ENCODE peak calls at places on chromosome 4, in ten cellular contexts. One of them, this sample, is unnamed.

GRCh38 chr4:38275331-38275821 is 315.2 kb downstream of the PTTG2 start:
- DNase-seq in CD4-positive, alpha-beta T cell: no peak
- DNase-seq in Calu3: peak
- DNase-seq in nephron progenitor cell: peak
- DNase-seq in HCT116: peak
- DNase-seq in fibroblast of lung: no peak
- DNase-seq in PC-3: peak
- DNase-seq in uterus: no peak
- DNase-seq in left lung: peak
- DNase-seq in fibroblast of mammary gland: no peak
- DNase-seq in this sample: no peak

GRCh38 chr4:7420661-7421040 is 14.1 kb downstream of the PSAPL1 start:
- DNase-seq in CD4-positive, alpha-beta T cell: no peak
- DNase-seq in Calu3: no peak
- DNase-seq in nephron progenitor cell: no peak
- DNase-seq in HCT116: no peak
- DNase-seq in fibroblast of lung: no peak
- DNase-seq in PC-3: no peak
- DNase-seq in uterus: no peak
- DNase-seq in left lung: peak
- DNase-seq in fibroblast of mammary gland: no peak
- DNase-seq in this sample: no peak

GRCh38 chr4:88592600-88593448 is 544 bp downstream of the HERC3 start:
- DNase-seq in CD4-positive, alpha-beta T cell: peak
- DNase-seq in Calu3: peak
- DNase-seq in nephron progenitor cell: peak
- DNase-seq in HCT116: peak
- DNase-seq in fibroblast of lung: peak
- DNase-seq in PC-3: peak
- DNase-seq in uterus: peak
- DNase-seq in left lung: peak
- DNase-seq in fibroblast of mammary gland: peak
- DNase-seq in this sample: peak

GRCh38 chr4:140095694-140096482 is 58.1 kb downstream of the MAML3 start:
- DNase-seq in CD4-positive, alpha-beta T cell: peak
- DNase-seq in Calu3: no peak
- DNase-seq in nephron progenitor cell: no peak
- DNase-seq in HCT116: peak
- DNase-seq in fibroblast of lung: peak
- DNase-seq in PC-3: peak
- DNase-seq in uterus: no peak
- DNase-seq in left lung: no peak
- DNase-seq in fibroblast of mammary gland: peak
- DNase-seq in this sample: no peak

GRCh38 chr4:108620933-108621905 is 843 bp downstream of the RPL34 start:
- DNase-seq in CD4-positive, alpha-beta T cell: no peak
- DNase-seq in Calu3: no peak
- DNase-seq in nephron progenitor cell: no peak
- DNase-seq in HCT116: no peak
- DNase-seq in fibroblast of lung: no peak
- DNase-seq in PC-3: no peak
- DNase-seq in uterus: no peak
- DNase-seq in left lung: no peak
- DNase-seq in fibroblast of mammary gland: peak
- DNase-seq in this sample: no peak

GRCh38 chr4:183828125-183828524 is 77.0 kb upstream of the STOX2 start:
- DNase-seq in CD4-positive, alpha-beta T cell: no peak
- DNase-seq in Calu3: no peak
- DNase-seq in nephron progenitor cell: no peak
- DNase-seq in HCT116: no peak
- DNase-seq in fibroblast of lung: no peak
- DNase-seq in PC-3: peak
- DNase-seq in uterus: no peak
- DNase-seq in left lung: no peak
- DNase-seq in fibroblast of mammary gland: no peak
- DNase-seq in this sample: no peak

GRCh38 chr4:76108467-76109181 is 34.1 kb downstream of the ART3 start:
- DNase-seq in CD4-positive, alpha-beta T cell: no peak
- DNase-seq in Calu3: no peak
- DNase-seq in nephron progenitor cell: no peak
- DNase-seq in HCT116: no peak
- DNase-seq in fibroblast of lung: peak
- DNase-seq in PC-3: peak
- DNase-seq in uterus: no peak
- DNase-seq in left lung: no peak
- DNase-seq in fibroblast of mammary gland: peak
- DNase-seq in this sample: no peak

GRCh38 chr4:124277691-124278090 is 434.8 kb downstream of the ANKRD50 start:
- DNase-seq in CD4-positive, alpha-beta T cell: no peak
- DNase-seq in Calu3: no peak
- DNase-seq in nephron progenitor cell: no peak
- DNase-seq in HCT116: no peak
- DNase-seq in fibroblast of lung: no peak
- DNase-seq in PC-3: peak
- DNase-seq in uterus: no peak
- DNase-seq in left lung: no peak
- DNase-seq in fibroblast of mammary gland: no peak
- DNase-seq in this sample: no peak

GRCh38 chr4:82629238-82630000 is 67.6 kb upstream of the TMEM150C start:
- DNase-seq in CD4-positive, alpha-beta T cell: no peak
- DNase-seq in Calu3: no peak
- DNase-seq in nephron progenitor cell: no peak
- DNase-seq in HCT116: no peak
- DNase-seq in fibroblast of lung: no peak
- DNase-seq in PC-3: no peak
- DNase-seq in uterus: no peak
- DNase-seq in left lung: no peak
- DNase-seq in fibroblast of mammary gland: peak
- DNase-seq in this sample: no peak

GRCh38 chr4:26022346-26022891 is 108.4 kb downstream of the SMIM20 start:
- DNase-seq in CD4-positive, alpha-beta T cell: no peak
- DNase-seq in Calu3: peak
- DNase-seq in nephron progenitor cell: no peak
- DNase-seq in HCT116: no peak
- DNase-seq in fibroblast of lung: peak
- DNase-seq in PC-3: peak
- DNase-seq in uterus: no peak
- DNase-seq in left lung: no peak
- DNase-seq in fibroblast of mammary gland: peak
- DNase-seq in this sample: no peak

GRCh38 chr4:26342328-26343040 is 21.7 kb downstream of the RBPJ start:
- DNase-seq in CD4-positive, alpha-beta T cell: no peak
- DNase-seq in Calu3: peak
- DNase-seq in nephron progenitor cell: no peak
- DNase-seq in HCT116: peak
- DNase-seq in fibroblast of lung: peak
- DNase-seq in PC-3: peak
- DNase-seq in uterus: no peak
- DNase-seq in left lung: no peak
- DNase-seq in fibroblast of mammary gland: peak
- DNase-seq in this sample: no peak

GRCh38 chr4:125526420-125526819 is 211.7 kb downstream of the FAT4 start:
- DNase-seq in CD4-positive, alpha-beta T cell: no peak
- DNase-seq in Calu3: no peak
- DNase-seq in nephron progenitor cell: no peak
- DNase-seq in HCT116: no peak
- DNase-seq in fibroblast of lung: no peak
- DNase-seq in PC-3: peak
- DNase-seq in uterus: no peak
- DNase-seq in left lung: no peak
- DNase-seq in fibroblast of mammary gland: peak
- DNase-seq in this sample: no peak
- TF ChIP-seq CTCF in CD4-positive, alpha-beta T cell: no peak
- TF ChIP-seq CTCF in Calu3: no peak
- TF ChIP-seq CTCF in nephron progenitor cell: no peak
- TF ChIP-seq CTCF in HCT116: peak
- TF ChIP-seq CTCF in fibroblast of lung: no peak
- TF ChIP-seq CTCF in PC-3: peak
- TF ChIP-seq CTCF in uterus: no peak
- TF ChIP-seq CTCF in left lung: peak
- TF ChIP-seq CTCF in fibroblast of mammary gland: peak
- TF ChIP-seq CTCF in this sample: no peak

GRCh38 chr4:57191523-57192034 is 81.4 kb upstream of the IGFBP7 start:
- DNase-seq in CD4-positive, alpha-beta T cell: no peak
- DNase-seq in Calu3: no peak
- DNase-seq in nephron progenitor cell: peak
- DNase-seq in HCT116: no peak
- DNase-seq in fibroblast of lung: peak
- DNase-seq in PC-3: peak
- DNase-seq in uterus: peak
- DNase-seq in left lung: no peak
- DNase-seq in fibroblast of mammary gland: no peak
- DNase-seq in this sample: no peak

GRCh38 chr4:57195622-57196021 is 85.4 kb upstream of the IGFBP7 start:
- DNase-seq in CD4-positive, alpha-beta T cell: no peak
- DNase-seq in Calu3: no peak
- DNase-seq in nephron progenitor cell: no peak
- DNase-seq in HCT116: no peak
- DNase-seq in fibroblast of lung: no peak
- DNase-seq in PC-3: no peak
- DNase-seq in uterus: no peak
- DNase-seq in left lung: peak
- DNase-seq in fibroblast of mammary gland: no peak
- DNase-seq in this sample: no peak

GRCh38 chr4:57193164-57193810 is 83.1 kb upstream of the IGFBP7 start:
- DNase-seq in CD4-positive, alpha-beta T cell: no peak
- DNase-seq in Calu3: no peak
- DNase-seq in nephron progenitor cell: no peak
- DNase-seq in HCT116: no peak
- DNase-seq in fibroblast of lung: no peak
- DNase-seq in PC-3: no peak
- DNase-seq in uterus: peak
- DNase-seq in left lung: no peak
- DNase-seq in fibroblast of mammary gland: no peak
- DNase-seq in this sample: no peak

GRCh38 chr4:57190651-57191481 is 80.7 kb upstream of the IGFBP7 start:
- DNase-seq in CD4-positive, alpha-beta T cell: no peak
- DNase-seq in Calu3: peak
- DNase-seq in nephron progenitor cell: peak
- DNase-seq in HCT116: peak
- DNase-seq in fibroblast of lung: peak
- DNase-seq in PC-3: peak
- DNase-seq in uterus: no peak
- DNase-seq in left lung: no peak
- DNase-seq in fibroblast of mammary gland: peak
- DNase-seq in this sample: peak

DNA sequence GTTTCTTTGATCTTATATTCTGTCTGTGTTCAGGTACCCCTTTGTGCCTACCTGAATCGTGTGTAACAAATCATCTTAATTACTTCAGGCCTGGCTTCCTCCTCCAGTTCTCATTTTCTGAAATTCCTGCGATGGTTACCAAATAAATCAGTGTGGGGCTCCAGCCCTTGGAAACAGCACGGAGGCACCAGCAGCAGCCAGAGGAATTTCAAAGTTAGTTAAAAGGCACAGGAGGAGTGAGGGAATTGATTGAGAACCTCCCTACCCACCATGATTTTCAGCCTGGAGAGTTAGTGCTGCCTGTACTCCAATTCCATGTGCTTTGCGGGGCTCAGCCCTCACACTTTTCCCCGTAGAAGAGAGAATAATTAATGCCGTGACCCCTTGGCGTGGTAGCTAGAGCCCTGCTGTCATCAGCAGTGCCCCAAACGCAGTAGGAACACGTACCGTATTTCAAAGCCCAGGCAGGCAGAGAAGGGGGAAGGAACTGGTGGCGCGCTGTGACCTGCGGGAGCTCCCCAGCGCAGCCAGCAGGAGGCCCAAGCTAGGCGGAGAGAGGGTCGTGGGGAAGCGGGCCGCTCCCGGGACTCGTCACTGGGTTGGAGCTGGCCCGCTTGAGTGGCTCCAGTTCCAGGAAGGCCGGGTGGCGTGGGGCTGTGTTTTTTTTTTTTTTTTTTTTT is 84.0 kb upstream of the IGFBP7 start:
- DNase-seq in CD4-positive, alpha-beta T cell: no peak
- DNase-seq in Calu3: no peak
- DNase-seq in nephron progenitor cell: peak
- DNase-seq in HCT116: no peak
- DNase-seq in fibroblast of lung: no peak
- DNase-seq in PC-3: no peak
- DNase-seq in uterus: no peak
- DNase-seq in left lung: no peak
- DNase-seq in fibroblast of mammary gland: no peak
- DNase-seq in this sample: no peak
- TF ChIP-seq CTCF in CD4-positive, alpha-beta T cell: no peak
- TF ChIP-seq CTCF in Calu3: no peak
- TF ChIP-seq CTCF in nephron progenitor cell: no peak
- TF ChIP-seq CTCF in HCT116: no peak
- TF ChIP-seq CTCF in fibroblast of lung: no peak
- TF ChIP-seq CTCF in PC-3: no peak
- TF ChIP-seq CTCF in uterus: no peak
- TF ChIP-seq CTCF in left lung: no peak
- TF ChIP-seq CTCF in fibroblast of mammary gland: peak
- TF ChIP-seq CTCF in this sample: no peak

DNA sequence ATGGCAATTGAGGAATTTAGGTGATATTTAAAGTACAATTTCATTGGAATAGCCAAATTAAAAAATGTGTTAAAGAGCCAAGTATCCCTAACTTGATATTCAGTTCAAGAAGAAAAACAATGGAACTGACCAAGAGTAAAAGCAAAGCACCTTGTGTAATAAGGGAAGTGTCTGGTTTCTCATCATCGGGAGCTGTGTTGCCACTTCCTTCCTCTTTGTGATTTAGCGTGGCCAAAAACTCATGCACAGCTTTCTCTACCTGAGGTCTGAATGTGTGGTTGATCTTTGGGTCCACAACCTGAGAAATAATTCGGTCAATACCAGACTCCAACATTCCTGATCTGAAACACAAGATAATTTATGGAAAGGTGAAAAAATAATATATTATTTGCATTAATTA is 12.4 kb downstream of the BOD1L1 start:
- DNase-seq in CD4-positive, alpha-beta T cell: no peak
- DNase-seq in Calu3: no peak
- DNase-seq in nephron progenitor cell: no peak
- DNase-seq in HCT116: no peak
- DNase-seq in fibroblast of lung: no peak
- DNase-seq in PC-3: no peak
- DNase-seq in uterus: no peak
- DNase-seq in left lung: no peak
- DNase-seq in fibroblast of mammary gland: no peak
- DNase-seq in this sample: peak
- TF ChIP-seq CTCF in CD4-positive, alpha-beta T cell: no peak
- TF ChIP-seq CTCF in Calu3: no peak
- TF ChIP-seq CTCF in nephron progenitor cell: no peak
- TF ChIP-seq CTCF in HCT116: no peak
- TF ChIP-seq CTCF in fibroblast of lung: no peak
- TF ChIP-seq CTCF in PC-3: no peak
- TF ChIP-seq CTCF in uterus: no peak
- TF ChIP-seq CTCF in left lung: no peak
- TF ChIP-seq CTCF in fibroblast of mammary gland: no peak
- TF ChIP-seq CTCF in this sample: no peak

GRCh38 chr4:17647927-17648326 is 33.5 kb downstream of the MED28 start:
- DNase-seq in CD4-positive, alpha-beta T cell: no peak
- DNase-seq in Calu3: no peak
- DNase-seq in nephron progenitor cell: no peak
- DNase-seq in HCT116: no peak
- DNase-seq in fibroblast of lung: no peak
- DNase-seq in PC-3: peak
- DNase-seq in uterus: no peak
- DNase-seq in left lung: no peak
- DNase-seq in fibroblast of mammary gland: no peak
- DNase-seq in this sample: no peak
- TF ChIP-seq CTCF in CD4-positive, alpha-beta T cell: no peak
- TF ChIP-seq CTCF in Calu3: no peak
- TF ChIP-seq CTCF in nephron progenitor cell: no peak
- TF ChIP-seq CTCF in HCT116: peak
- TF ChIP-seq CTCF in fibroblast of lung: no peak
- TF ChIP-seq CTCF in PC-3: peak
- TF ChIP-seq CTCF in uterus: no peak
- TF ChIP-seq CTCF in left lung: no peak
- TF ChIP-seq CTCF in fibroblast of mammary gland: peak
- TF ChIP-seq CTCF in this sample: no peak

GRCh38 chr4:136400829-136401228 is 1131.5 kb downstream of the PCDH18 start:
- DNase-seq in CD4-positive, alpha-beta T cell: no peak
- DNase-seq in Calu3: no peak
- DNase-seq in nephron progenitor cell: no peak
- DNase-seq in HCT116: no peak
- DNase-seq in fibroblast of lung: peak
- DNase-seq in PC-3: no peak
- DNase-seq in uterus: no peak
- DNase-seq in left lung: no peak
- DNase-seq in fibroblast of mammary gland: no peak
- DNase-seq in this sample: no peak
- TF ChIP-seq CTCF in CD4-positive, alpha-beta T cell: no peak
- TF ChIP-seq CTCF in Calu3: no peak
- TF ChIP-seq CTCF in nephron progenitor cell: no peak
- TF ChIP-seq CTCF in HCT116: peak
- TF ChIP-seq CTCF in fibroblast of lung: no peak
- TF ChIP-seq CTCF in PC-3: no peak
- TF ChIP-seq CTCF in uterus: no peak
- TF ChIP-seq CTCF in left lung: no peak
- TF ChIP-seq CTCF in fibroblast of mammary gland: no peak
- TF ChIP-seq CTCF in this sample: no peak